ENCODE peak calls at places on chromosomes 11 and 22, in nine cellular contexts. F is T-cell; E is epithelial cell of proximal tubule; H is activated naive CD4-positive, alpha-beta T cell; N is iris pigment epithelial cell; C is A549; M is stimulated activated naive CD4-positive, alpha-beta T cell; T is fibroblast of gingiva; V is dorsolateral prefrontal cortex. I is an unnamed sample.

GRCh38 chr11:104713366-104713765 is 184.9 kb downstream of the CASP12 start:
- DNase-seq in F (no peak), E (no peak), H (no peak), N (peak; percentile 65), C (no peak), M (no peak), T (peak; percentile 79), V (no peak), I (no peak)

GRCh38 chr22:23276656-23277582 is 96.6 kb downstream of the BCR start:
- DNase-seq in F (no peak), E (no peak), H (no peak), N (no peak), C (no peak), M (no peak), T (no peak), V (no peak), I (no peak)

GRCh38 chr11:774873-775592 is 2.3 kb downstream of the GATD1 start:
- DNase-seq in F (no peak), E (no peak), H (no peak), N (peak; percentile 56), C (no peak), M (no peak), T (no peak), V (peak; percentile 40), I (no peak)

GRCh38 chr22:40022536-40023225 is 27.9 kb downstream of the FAM83F start:
- DNase-seq in F (no peak), E (no peak), H (no peak), N (no peak), C (no peak), M (no peak), T (no peak), V (no peak), I (no peak)

GRCh38 chr11:19433791-19434190 is 193.0 kb upstream of the E2F8 start:
- DNase-seq in F (no peak), E (no peak), H (no peak), N (no peak), C (no peak), M (no peak), T (no peak), V (no peak), I (no peak)

GRCh38 chr11:61201476-61201875 is 1.8 kb upstream of the PGA3 start:
- DNase-seq in F (no peak), E (no peak), H (no peak), N (no peak), C (no peak), M (no peak), T (no peak), V (no peak), I (no peak)

GRCh38 chr11:126716456-126717083 is 284.0 kb downstream of the KIRREL3 start:
- DNase-seq in F (peak; percentile 15), E (no peak), H (no peak), N (peak; percentile 3), C (peak; percentile 40), M (no peak), T (no peak), V (no peak), I (no peak)

GRCh38 chr11:110827276-110827675 is 115.0 kb upstream of the ARHGAP20 start:
- DNase-seq in F (no peak), E (no peak), H (no peak), N (no peak), C (no peak), M (no peak), T (no peak), V (no peak), I (no peak)

GRCh38 chr11:70364745-70365535 is 33.4 kb upstream of the CTTN start:
- DNase-seq in F (peak; percentile 29), E (no peak), H (no peak), N (no peak), C (no peak), M (no peak), T (no peak), V (no peak), I (no peak)

GRCh38 chr22:37633082-37633692 is 6.3 kb upstream of the SH3BP1 start:
- DNase-seq in F (peak; percentile 41), E (no peak), H (no peak), N (peak; percentile 52), C (no peak), M (no peak), T (no peak), V (no peak), I (no peak)

GRCh38 chr11:45960387-45961110 is 38.1 kb downstream of the LARGE2 start:
- DNase-seq in F (no peak), E (no peak), H (no peak), N (no peak), C (no peak), M (no peak), T (peak; percentile 27), V (no peak), I (no peak)

GRCh38 chr11:5783255-5783654 is at the start of gene OR52N5:
- DNase-seq in F (no peak), E (no peak), H (no peak), N (no peak), C (no peak), M (no peak), T (no peak), V (no peak), I (no peak)

GRCh38 chr22:36744791-36745190 is 31.1 kb downstream of the IFT27 start:
- DNase-seq in F (no peak), E (no peak), H (no peak), N (no peak), C (no peak), M (no peak), T (no peak), V (no peak), I (no peak)

GRCh38 chr11:92978226-92979111 is 9.0 kb downstream of the MTNR1B start:
- DNase-seq in F (no peak), E (no peak), H (no peak), N (no peak), C (no peak), M (no peak), T (peak; percentile 81), V (peak; percentile 80), I (no peak)

GRCh38 chr22:44729391-44730012 is 22.9 kb upstream of the ARHGAP8 start:
- DNase-seq in F (no peak), E (no peak), H (no peak), N (peak; percentile 73), C (no peak), M (no peak), T (peak; percentile 39), V (peak; percentile 72), I (no peak)

GRCh38 chr11:119338946-119339580 is 1.6 kb downstream of the C1QTNF5 start:
- DNase-seq in F (no peak), E (no peak), H (no peak), N (no peak), C (no peak), M (no peak), T (no peak), V (no peak), I (peak; percentile 63)

GRCh38 chr22:30955153-30955552 is 13.4 kb downstream of the MORC2 start:
- DNase-seq in F (no peak), E (no peak), H (no peak), N (no peak), C (no peak), M (no peak), T (no peak), V (no peak), I (no peak)

GRCh38 chr11:66328307-66329144 is 7.7 kb downstream of the RIN1 start:
- DNase-seq in F (peak; percentile 79), E (no peak), H (peak; percentile 58), N (peak; percentile 50), C (peak; percentile 83), M (peak; percentile 78), T (peak; percentile 73), V (peak; percentile 77), I (peak; percentile 93)

GRCh38 chr11:35981581-35981980 is 37.7 kb downstream of the LDLRAD3 start:
- DNase-seq in F (no peak), E (no peak), H (no peak), N (no peak), C (no peak), M (no peak), T (peak; percentile 56), V (peak; percentile 61), I (no peak)

GRCh38 chr22:39815882-39816395 is 77.6 kb downstream of the ENTHD1 start:
- DNase-seq in F (no peak), E (no peak), H (no peak), N (no peak), C (no peak), M (no peak), T (peak; percentile 42), V (no peak), I (no peak)

GRCh38 chr22:34004058-34004457 is 83.8 kb upstream of the LARGE1 start:
- DNase-seq in F (no peak), E (no peak), H (no peak), N (no peak), C (no peak), M (no peak), T (no peak), V (no peak), I (no peak)

GRCh38 chr11:119673389-119674336 is 55.3 kb downstream of the NECTIN1 start:
- DNase-seq in F (peak; percentile 5), E (no peak), H (no peak), N (no peak), C (no peak), M (no peak), T (no peak), V (no peak), I (no peak)

GRCh38 chr11:118216621-118217526 is 7.9 kb downstream of the JAML start:
- DNase-seq in F (no peak), E (no peak), H (no peak), N (no peak), C (no peak), M (no peak), T (no peak), V (no peak), I (no peak)

GRCh38 chr22:43275545-43275981 is 67.6 kb downstream of the SCUBE1 start:
- DNase-seq in F (no peak), E (no peak), H (no peak), N (peak; percentile 11), C (no peak), M (no peak), T (no peak), V (no peak), I (no peak)

GRCh38 chr22:41668971-41669911 is 19.4 kb downstream of the SNU13 start:
- DNase-seq in F (no peak), E (no peak), H (no peak), N (peak; percentile 91), C (peak; percentile 52), M (no peak), T (peak; percentile 80), V (no peak), I (no peak)

GRCh38 chr11:36508743-36509142 is 1.3 kb downstream of the TRAF6 start:
- DNase-seq in F (no peak), E (no peak), H (no peak), N (no peak), C (no peak), M (no peak), T (no peak), V (no peak), I (no peak)

GRCh38 chr11:125886997-125887372 is 483 bp upstream of the HYLS1 start:
- DNase-seq in F (no peak), E (no peak), H (no peak), N (peak; percentile 10), C (peak; percentile 67), M (no peak), T (peak; percentile 11), V (peak; percentile 47), I (no peak)

GRCh38 chr11:69487849-69488542 is 6.5 kb downstream of the LINC01488 start:
- DNase-seq in F (no peak), E (no peak), H (no peak), N (no peak), C (no peak), M (no peak), T (no peak), V (no peak), I (no peak)

GRCh38 chr11:95404370-95404769 is 173.4 kb upstream of the SESN3 start:
- DNase-seq in F (no peak), E (no peak), H (no peak), N (no peak), C (no peak), M (no peak), T (no peak), V (no peak), I (no peak)

GRCh38 chr11:1785749-1786261 is 22.1 kb upstream of the CTSD start:
- DNase-seq in F (no peak), E (no peak), H (no peak), N (no peak), C (no peak), M (no peak), T (peak; percentile 55), V (no peak), I (no peak)